ENCODE peak calls at places on chromosome 20, in six cellular contexts. N, Q, H, Z, J and G are unnamed samples.

GRCh38 chr20:56437196-56437960 is 25.3 kb downstream of the CASS4 start:
- DNase-seq in H (no peak), Q (no peak), Z (no peak), N (no peak), J (no peak), G (no peak)

GRCh38 chr20:329851-330232 is 4.5 kb downstream of the SOX12 start:
- DNase-seq in Z (no peak), H (no peak), J (peak; percentile 18), N (no peak), Q (no peak), G (no peak)

GRCh38 chr20:23582293-23582692 is 14.0 kb upstream of the CST9L start:
- DNase-seq in Q (no peak), J (no peak), H (no peak), Z (no peak), N (no peak), G (no peak)

GRCh38 chr20:23094927-23095326 is 8.8 kb upstream of the CD93 start:
- DNase-seq in Z (peak; percentile 90), H (no peak), J (no peak), Q (no peak), N (no peak), G (no peak)

GRCh38 chr20:56780266-56780665 is 151.2 kb downstream of the TFAP2C start:
- DNase-seq in Q (no peak), Z (no peak), N (no peak), H (no peak), J (no peak), G (no peak)

GRCh38 chr20:35907017-35907685 is 47.2 kb downstream of the SCAND1 start:
- DNase-seq in Z (no peak), H (no peak), J (no peak), Q (peak; percentile 23), N (no peak), G (peak; percentile 63)

GRCh38 chr20:41577129-41578009 is 40.8 kb downstream of the CHD6 start:
- DNase-seq in J (no peak), Z (no peak), Q (no peak), N (no peak), H (no peak), G (no peak)

GRCh38 chr20:4289875-4290274 is 274.5 kb upstream of the RNF24 start:
- DNase-seq in Q (no peak), N (no peak), J (no peak), Z (no peak), H (no peak), G (no peak)

GRCh38 chr20:62320581-62321354 is 18.0 kb downstream of the ADRM1 start:
- DNase-seq in N (no peak), Z (no peak), H (peak; percentile 64), Q (no peak), J (peak; percentile 23), G (no peak)

GRCh38 chr20:35539756-35540212 is 2.1 kb upstream of the ERGIC3 start:
- DNase-seq in N (no peak), Q (no peak), J (peak; percentile 69), H (peak; percentile 98), Z (no peak), G (no peak)

GRCh38 chr20:41249781-41250281 is 67.7 kb downstream of the ZHX3 start:
- DNase-seq in Z (peak; percentile 23), H (peak; percentile 90), Q (peak; percentile 57), N (no peak), J (no peak), G (peak; percentile 32)

GRCh38 chr20:35111141-35111888 is 18.7 kb upstream of the TRPC4AP start:
- DNase-seq in Z (peak; percentile 91), J (no peak), H (no peak), N (no peak), Q (no peak), G (no peak)

GRCh38 chr20:39213476-39214145 is 251.5 kb downstream of the DHX35 start:
- DNase-seq in N (no peak), Q (no peak), J (no peak), H (no peak), Z (no peak), G (no peak)

GRCh38 chr20:36132802-36133211 is 21.7 kb upstream of the EPB41L1 start:
- DNase-seq in J (no peak), Q (no peak), Z (no peak), H (no peak), N (no peak), G (no peak)

GRCh38 chr20:29408034-29408695 is 1849.3 kb upstream of the DEFB115 start:
- DNase-seq in Z (no peak), N (no peak), H (no peak), Q (no peak), J (no peak), G (no peak)

GRCh38 chr20:57753332-57754164 is 43.7 kb upstream of the PMEPA1 start:
- DNase-seq in N (no peak), Z (no peak), Q (no peak), J (no peak), H (no peak), G (no peak)

GRCh38 chr20:14062786-14063185 is 67.5 kb downstream of the MACROD2 start:
- DNase-seq in J (no peak), Z (peak; percentile 46), Q (no peak), H (no peak), N (no peak), G (no peak)

GRCh38 chr20:57391439-57392129 is 388 bp downstream of the RBM38 start:
- DNase-seq in H (no peak), Z (no peak), Q (no peak), N (no peak), J (peak; percentile 28), G (no peak)

GRCh38 chr20:51703446-51704287 is 64.5 kb downstream of the ATP9A start:
- DNase-seq in Q (no peak), N (no peak), Z (no peak), J (no peak), H (no peak), G (no peak)

GRCh38 chr20:31883829-31884228 is 13.4 kb downstream of the TTLL9 start:
- DNase-seq in N (no peak), J (no peak), Z (no peak), H (no peak), Q (no peak), G (no peak)

GRCh38 chr20:1499528-1500420 is 8.6 kb upstream of the SIRPB2 start:
- DNase-seq in J (no peak), H (peak; percentile 35), Q (no peak), Z (peak; percentile 89), N (peak; percentile 59), G (no peak)

GRCh38 chr20:31972481-31973386 is 4.8 kb downstream of the XKR7 start:
- DNase-seq in Q (no peak), N (no peak), H (peak; percentile 79), Z (no peak), J (no peak), G (no peak)

GRCh38 chr20:4521170-4521968 is 200.3 kb upstream of the PRND start:
- DNase-seq in H (no peak), J (no peak), Z (no peak), N (no peak), Q (no peak), G (no peak)

GRCh38 chr20:62089393-62089792 is 23.7 kb upstream of the TAF4 start:
- DNase-seq in H (no peak), N (no peak), Z (no peak), Q (no peak), J (no peak), G (no peak)

GRCh38 chr20:53867741-53868351 is 202.5 kb downstream of the BCAS1 start:
- DNase-seq in Z (peak; percentile 85), N (no peak), Q (no peak), J (no peak), H (no peak), G (no peak)

GRCh38 chr20:41230136-41230535 is 87.4 kb downstream of the ZHX3 start:
- DNase-seq in Z (no peak), H (no peak), J (no peak), N (no peak), Q (no peak), G (no peak)

GRCh38 chr20:49850463-49851233 is 38.0 kb downstream of the SLC9A8 start:
- DNase-seq in H (no peak), J (no peak), Q (no peak), Z (peak; percentile 16), N (no peak), G (no peak)

GRCh38 chr20:24588725-24589340 is 119.4 kb downstream of the SYNDIG1 start:
- DNase-seq in N (no peak), Z (no peak), Q (no peak), H (no peak), J (no peak), G (no peak)

GRCh38 chr20:45336530-45337366 is 11.5 kb downstream of the SDC4 start:
- DNase-seq in H (no peak), Q (peak; percentile 64), N (peak; percentile 81), Z (peak; percentile 98), J (peak; percentile 68), G (no peak)

GRCh38 chr20:31861346-31862156 is 8.8 kb downstream of the DUSP15 start:
- DNase-seq in N (no peak), Z (peak; percentile 32), H (peak; percentile 87), J (peak; percentile 61), Q (peak; percentile 49), G (peak; percentile 57)

GRCh38 chr20:9021699-9022098 is 47.2 kb upstream of the PLCB4 start:
- DNase-seq in N (peak; percentile 26), Q (no peak), J (no peak), Z (peak; percentile 45), H (peak; percentile 70), G (no peak)

GRCh38 chr20:9018346-9018745 is 50.5 kb upstream of the PLCB4 start:
- DNase-seq in Q (no peak), J (no peak), Z (no peak), H (no peak), N (no peak), G (no peak)

GRCh38 chr20:9021216-9021615 is 47.7 kb upstream of the PLCB4 start:
- DNase-seq in N (no peak), Z (no peak), J (no peak), H (no peak), Q (no peak), G (no peak)

GRCh38 chr20:9019833-9020232 is 49.1 kb upstream of the PLCB4 start:
- DNase-seq in H (no peak), Q (no peak), N (no peak), J (no peak), Z (no peak), G (no peak)

DNA sequence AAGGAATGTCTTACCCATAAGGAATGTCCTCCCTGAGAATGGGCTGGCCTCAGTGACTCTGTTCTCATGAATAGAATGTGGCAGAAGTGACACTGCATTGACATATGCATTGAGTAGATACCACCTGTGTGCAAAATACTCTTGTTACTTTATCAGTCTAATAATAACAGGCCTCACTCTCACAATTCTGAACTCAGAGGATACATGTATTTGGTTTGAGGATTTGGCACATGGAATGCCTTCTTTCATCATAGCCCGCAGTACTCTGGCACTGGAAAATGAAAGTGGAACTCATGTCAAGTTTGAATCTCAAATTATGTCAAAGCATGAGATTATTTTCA is 52.9 kb upstream of the PLCB4 start:
- DNase-seq in Z (no peak), Q (no peak), H (peak; percentile 71), J (no peak), N (no peak), G (no peak)
- H3K4me1 ChIP-seq in Z (peaks cover 4% of the 10 kb centered on the region), Q (no peaks in the 10 kb centered on the region), H (peaks cover 3% of the 10 kb centered on the region), J (no peaks in the 10 kb centered on the region), N (no peaks in the 10 kb centered on the region), G (no peaks in the 10 kb centered on the region)

GRCh38 chr20:58882704-58883089 is 30.2 kb downstream of the GNAS start:
- DNase-seq in Q (no peak), H (no peak), Z (no peak), J (no peak), N (no peak), G (no peak)
- H3K27ac ChIP-seq in Q (no peak overlapping the region), H (no peak overlapping the region), Z (no peak overlapping the region), J (no peak overlapping the region), N (no peak overlapping the region), G (no peak overlapping the region)

GRCh38 chr20:47349365-47350180 is 6.9 kb downstream of the ZMYND8 start:
- DNase-seq in N (no peak), Z (no peak), Q (no peak), J (no peak), H (peak; percentile 65), G (no peak)
- H3K4me1 ChIP-seq in N (peaks cover 52% of the 10 kb centered on the region), Z (peaks cover 67% of the 10 kb centered on the region), Q (peaks cover 18% of the 10 kb centered on the region), J (peaks cover 64% of the 10 kb centered on the region), H (peaks cover 53% of the 10 kb centered on the region), G (peaks cover 78% of the 10 kb centered on the region)

GRCh38 chr20:46551508-46552280 is 1.2 kb upstream of the OCSTAMP start:
- DNase-seq in N (no peak), Q (no peak), J (no peak), Z (no peak), H (peak; percentile 34), G (no peak)
- H3K27ac ChIP-seq in N (no peak overlapping the region), Q (no peak overlapping the region), J (no peak overlapping the region), Z (no peak overlapping the region), H (no peak overlapping the region), G (no peak overlapping the region)